ENCODE peak calls at places on chromosomes 2 and 18, in eight cellular contexts. M is SJSA1, W is PC-3, Y is dermis microvascular lymphatic vessel endothelial cell, S is cortex of kidney, V is amniotic epithelial cell, Q is adrenal gland, B is fibroblast of the conjunctiva. I is an unnamed sample.

GRCh38 chr2:144466637-144467036 is 53.3 kb downstream of the ZEB2 start:
- DNase-seq in M (no peak), W (no peak), Y (no peak), S (no peak), V (no peak), Q (no peak), B (no peak), I (peak; percentile 62)

GRCh38 chr18:24420551-24420950 is 5.9 kb upstream of the IMPACT start:
- DNase-seq in M (no peak), W (no peak), Y (no peak), S (no peak), V (no peak), Q (no peak), B (no peak), I (no peak)

GRCh38 chr2:86695053-86695691 is 24.9 kb upstream of the RMND5A start:
- DNase-seq in M (no peak), W (peak; percentile 89), Y (no peak), S (no peak), V (peak; percentile 64), Q (no peak), B (no peak), I (no peak)

GRCh38 chr18:42586603-42587002 is 528.9 kb downstream of the RIT2 start:
- DNase-seq in M (no peak), W (no peak), Y (no peak), S (no peak), V (no peak), Q (no peak), B (no peak), I (no peak)

GRCh38 chr2:114010001-114010400 is 120.1 kb downstream of the ACTR3 start:
- DNase-seq in M (no peak), W (peak; percentile 13), Y (no peak), S (no peak), V (no peak), Q (no peak), B (no peak), I (no peak)

GRCh38 chr2:1715184-1716012 is 28.9 kb downstream of the PXDN start:
- DNase-seq in M (no peak), W (peak; percentile 23), Y (no peak), S (no peak), V (no peak), Q (no peak), B (no peak), I (no peak)

GRCh38 chr2:224221455-224221913 is 180.4 kb downstream of the FAM124B start:
- DNase-seq in M (peak; percentile 92), W (peak; percentile 97), Y (no peak), S (no peak), V (peak; percentile 94), Q (no peak), B (peak; percentile 74), I (peak; percentile 95)

GRCh38 chr18:48798334-48799197 is 152.2 kb downstream of the SMAD7 start:
- DNase-seq in M (no peak), W (no peak), Y (no peak), S (no peak), V (no peak), Q (peak; percentile 40), B (no peak), I (no peak)

GRCh38 chr2:181396575-181397062 is 60.6 kb upstream of the ITGA4 start:
- DNase-seq in M (peak; percentile 32), W (no peak), Y (no peak), S (no peak), V (no peak), Q (no peak), B (no peak), I (peak; percentile 13)

I was measured in retinal pigment epithelial cell.